ENCODE peak calls at places on chromosomes 16 and 17, in ten cellular contexts. Q is A549, M is vagina, D is body of pancreas, I is endothelial cell of umbilical vein, B is adrenal gland, E is heart left ventricle, F is ovary, Y is HepG2, G is uterus. Z is an unnamed sample.

GRCh38 chr16:87571868-87572244 is 30.5 kb upstream of the JPH3 start:
- DNase-seq in Q (no peak), M (no peak), D (no peak), I (no peak), B (no peak), E (no peak), F (no peak), Y (no peak), G (no peak), Z (no peak)

GRCh38 chr16:80369559-80369958 is 171.2 kb upstream of the DYNLRB2 start:
- DNase-seq in Q (peak; percentile 31), M (no peak), D (peak; percentile 37), I (peak; percentile 37), B (no peak), E (no peak), F (peak; percentile 58), Y (peak; percentile 23), G (peak; percentile 52), Z (no peak)

GRCh38 chr16:23131841-23132576 is 17.2 kb downstream of the USP31 start:
- DNase-seq in Q (no peak), M (no peak), D (no peak), I (peak; percentile 96), B (no peak), E (no peak), F (no peak), Y (no peak), G (no peak), Z (no peak)

GRCh38 chr16:9280067-9280466 is 188.6 kb downstream of the HAPSTR1 start:
- DNase-seq in Q (no peak), M (no peak), D (no peak), I (no peak), B (no peak), E (no peak), F (no peak), Y (no peak), G (no peak), Z (no peak)

GRCh38 chr17:3666516-3666915 is 1.9 kb downstream of the TAX1BP3 start:
- DNase-seq in Q (no peak), M (no peak), D (no peak), I (no peak), B (no peak), E (no peak), F (no peak), Y (no peak), G (no peak), Z (no peak)

GRCh38 chr17:67362173-67362572 is 4.2 kb downstream of the PSMD12 start:
- DNase-seq in Q (no peak), M (no peak), D (no peak), I (no peak), B (no peak), E (no peak), F (no peak), Y (no peak), G (no peak), Z (no peak)

GRCh38 chr17:41494524-41494923 is 4.8 kb upstream of the KRT36 start:
- DNase-seq in Q (no peak), M (no peak), D (no peak), I (peak; percentile 12), B (no peak), E (no peak), F (no peak), Y (peak; percentile 13), G (no peak), Z (no peak)

GRCh38 chr16:626787-627457 is 3.9 kb upstream of the WFIKKN1 start:
- DNase-seq in Q (peak; percentile 97), M (no peak), D (peak; percentile 13), I (peak; percentile 79), B (peak; percentile 93), E (no peak), F (peak; percentile 76), Y (no peak), G (peak; percentile 94), Z (peak; percentile 90)

GRCh38 chr17:58277107-58277506 is 3.6 kb downstream of the MPO start:
- DNase-seq in Q (no peak), M (no peak), D (no peak), I (no peak), B (no peak), E (no peak), F (no peak), Y (no peak), G (no peak), Z (no peak)

GRCh38 chr17:45432405-45433113 is at the start of gene ARHGAP27:
- DNase-seq in Q (no peak), M (no peak), D (peak; percentile 42), I (peak; percentile 41), B (no peak), E (peak; percentile 83), F (no peak), Y (no peak), G (peak; percentile 47), Z (peak; percentile 93)

GRCh38 chr17:32627233-32628008 is 140.6 kb downstream of the CDK5R1 start:
- DNase-seq in Q (no peak), M (no peak), D (peak; percentile 37), I (no peak), B (no peak), E (no peak), F (peak; percentile 66), Y (no peak), G (no peak), Z (no peak)

GRCh38 chr17:1541367-1541904 is 21.2 kb downstream of the PITPNA start:
- DNase-seq in Q (no peak), M (no peak), D (no peak), I (no peak), B (no peak), E (no peak), F (no peak), Y (no peak), G (no peak), Z (no peak)
- TF ChIP-seq POLR2A in Q (no peak), M (no peak), D (no peak), I (no peak), B (no peak), E (no peak), F (no peak), Y (no peak), G (no peak), Z (no peak)

DNA sequence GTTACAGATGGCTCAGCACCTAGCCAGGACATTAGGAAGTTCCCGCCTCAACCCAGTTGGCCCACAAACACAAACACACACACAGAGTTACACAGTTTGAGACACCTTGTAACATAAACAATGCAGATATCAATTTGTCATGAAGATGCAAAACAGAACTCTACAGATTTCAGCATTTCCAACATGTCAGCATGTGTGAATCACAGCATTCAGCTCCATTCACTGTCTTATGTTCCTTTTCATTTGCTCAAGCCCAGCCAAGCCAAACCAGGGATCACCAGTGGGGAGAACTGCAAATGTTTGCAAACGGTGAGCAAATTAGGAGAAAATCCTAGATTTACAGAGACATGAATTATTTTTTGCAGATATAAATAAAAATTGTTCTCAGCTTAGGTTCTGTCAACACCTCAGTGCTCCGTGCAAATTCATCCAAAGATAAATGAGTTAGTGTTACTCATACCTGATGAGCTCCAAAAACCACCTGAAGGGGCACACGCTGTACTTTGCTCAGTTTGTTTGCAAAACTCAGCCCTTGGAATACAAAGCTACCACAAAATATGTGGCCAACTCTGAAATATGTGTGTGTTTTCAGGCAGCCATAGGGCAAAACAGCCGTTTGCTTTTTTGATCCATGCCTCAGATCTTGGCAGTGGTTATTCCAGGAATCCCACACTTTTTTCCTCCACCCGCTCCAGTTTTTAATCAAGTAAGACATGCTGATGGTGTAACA is 16.3 kb upstream of the COX10 start:
- DNase-seq in Q (no peak), M (no peak), D (no peak), I (no peak), B (no peak), E (no peak), F (no peak), Y (peak; percentile 84), G (no peak), Z (no peak)
- TF ChIP-seq CTCF in Q (no peak), M (no peak), D (no peak), I (no peak), B (no peak), E (no peak), F (no peak), Y (peak; percentile 22), G (no peak), Z (no peak)

GRCh38 chr17:82076018-82076784 is 10.6 kb upstream of the DUS1L start:
- DNase-seq in Q (no peak), M (no peak), D (no peak), I (no peak), B (no peak), E (no peak), F (no peak), Y (no peak), G (no peak), Z (no peak)
- TF ChIP-seq POLR2A in Q (no peak), M (no peak), D (no peak), I (no peak), B (no peak), E (no peak), F (no peak), Y (peak; percentile 38), G (no peak), Z (no peak)

GRCh38 chr17:49705254-49705653 is 2.5 kb downstream of the SLC35B1 start:
- DNase-seq in Q (no peak), M (no peak), D (no peak), I (no peak), B (no peak), E (no peak), F (no peak), Y (no peak), G (no peak), Z (no peak)

GRCh38 chr17:49707608-49708514 is at the start of gene SLC35B1:
- DNase-seq in Q (peak; percentile 100), M (peak; percentile 98), D (peak; percentile 99), I (peak; percentile 100), B (peak; percentile 99), E (peak; percentile 99), F (peak; percentile 99), Y (peak; percentile 99), G (peak; percentile 99), Z (peak; percentile 99)

GRCh38 chr17:49708515-49709161 is 874 bp upstream of the SLC35B1 start:
- DNase-seq in Q (no peak), M (no peak), D (no peak), I (no peak), B (peak; percentile 28), E (no peak), F (no peak), Y (no peak), G (peak; percentile 49), Z (no peak)

GRCh38 chr17:49703557-49704277 is 4.0 kb downstream of the SLC35B1 start:
- DNase-seq in Q (peak; percentile 72), M (no peak), D (no peak), I (peak; percentile 51), B (peak; percentile 44), E (peak; percentile 43), F (no peak), Y (peak; percentile 90), G (no peak), Z (no peak)

GRCh38 chr17:49707246-49707607 is 537 bp downstream of the SLC35B1 start:
- DNase-seq in Q (peak; percentile 36), M (no peak), D (no peak), I (peak; percentile 12), B (no peak), E (no peak), F (no peak), Y (no peak), G (no peak), Z (no peak)
- TF ChIP-seq CTCF in Q (no peak), M (no peak), D (no peak), I (no peak), B (no peak), E (no peak), F (no peak), Y (no peak), G (no peak), Z (no peak)

DNA sequence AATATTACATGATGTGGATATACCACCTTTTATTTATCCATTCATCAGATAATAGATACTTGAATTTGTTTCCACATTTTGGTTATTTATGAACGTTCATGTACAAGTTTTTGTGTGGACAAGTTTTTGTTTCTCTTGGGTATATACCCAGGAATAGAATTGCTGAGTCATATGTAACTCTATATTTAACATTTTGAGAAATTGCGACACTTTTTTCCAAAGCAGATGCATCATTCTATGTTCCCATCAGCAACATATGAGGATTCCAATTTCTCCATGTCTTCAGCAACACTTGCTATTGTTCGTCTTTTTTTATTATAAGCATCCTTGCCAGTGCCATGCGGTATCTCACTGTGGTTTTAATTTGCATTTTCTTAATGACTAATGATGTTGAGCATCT is 93.9 kb downstream of the GSG1L start:
- DNase-seq in Q (no peak), M (no peak), D (no peak), I (no peak), B (no peak), E (no peak), F (no peak), Y (no peak), G (no peak), Z (no peak)
- TF ChIP-seq POLR2A in Q (no peak), M (no peak), D (no peak), I (no peak), B (no peak), E (no peak), F (no peak), Y (no peak), G (no peak), Z (no peak)